ENCODE peak calls at places on chromosome 12, in four cellular contexts. B is IMR-90, F is uterus, X is suprapubic skin. J is an unnamed sample. For H3K4me1, the result is how much of the 10 kb centered on the place peaks cover.

GRCh38 chr12:52055781-52056711 is 4.8 kb downstream of the NR4A1 start:
- DNase-seq in B (peak), F (no peak), X (no peak), J (no peak)

GRCh38 chr12:27013606-27014084 is 539 bp downstream of the TM7SF3 start:
- DNase-seq in F (no peak), B (peak), X (peak), J (no peak)

GRCh38 chr12:32483499-32483898 is 84.1 kb downstream of the FGD4 start:
- DNase-seq in F (no peak), B (no peak), X (no peak), J (peak)

GRCh38 chr12:111447571-111448265 is 42.0 kb downstream of the SH2B3 start:
- DNase-seq in X (peak), F (peak), B (no peak), J (no peak)

GRCh38 chr12:34398706-34399630 is 376.7 kb downstream of the ALG10 start:
- DNase-seq in B (no peak), X (peak), F (peak), J (peak)

GRCh38 chr12:52602552-52602951 is 1.3 kb upstream of the KRT72 start:
- DNase-seq in B (no peak), X (no peak), F (no peak), J (no peak)

GRCh38 chr12:116141110-116141832 is 136.2 kb downstream of the MED13L start:
- DNase-seq in B (no peak), X (no peak), F (no peak), J (no peak)

GRCh38 chr12:15933751-15934150 is 22.6 kb downstream of the DERA start:
- DNase-seq in B (peak), X (no peak), F (no peak), J (no peak)

GRCh38 chr12:50188875-50189575 is 21.9 kb upstream of the CERS5 start:
- DNase-seq in X (no peak), F (no peak), B (no peak), J (no peak)

GRCh38 chr12:3083949-3084348 is 6.8 kb downstream of the TSPAN9 start:
- DNase-seq in B (no peak), X (no peak), F (no peak), J (peak)

GRCh38 chr12:106955377-106956047 is at the start of gene TMEM263:
- DNase-seq in X (peak), F (peak), B (peak), J (peak)

GRCh38 chr12:6276936-6277615 is 33.4 kb upstream of the PLEKHG6 start:
- DNase-seq in X (no peak), F (no peak), B (no peak), J (no peak)

GRCh38 chr12:6277982-6278438 is 32.5 kb upstream of the PLEKHG6 start:
- DNase-seq in B (no peak), F (peak), X (no peak), J (no peak)

GRCh38 chr12:6275609-6276246 is 34.8 kb upstream of the PLEKHG6 start:
- DNase-seq in B (no peak), X (no peak), F (no peak), J (no peak)

GRCh38 chr12:6273931-6274687 is 36.4 kb upstream of the PLEKHG6 start:
- DNase-seq in B (no peak), X (no peak), F (peak), J (peak)

DNA sequence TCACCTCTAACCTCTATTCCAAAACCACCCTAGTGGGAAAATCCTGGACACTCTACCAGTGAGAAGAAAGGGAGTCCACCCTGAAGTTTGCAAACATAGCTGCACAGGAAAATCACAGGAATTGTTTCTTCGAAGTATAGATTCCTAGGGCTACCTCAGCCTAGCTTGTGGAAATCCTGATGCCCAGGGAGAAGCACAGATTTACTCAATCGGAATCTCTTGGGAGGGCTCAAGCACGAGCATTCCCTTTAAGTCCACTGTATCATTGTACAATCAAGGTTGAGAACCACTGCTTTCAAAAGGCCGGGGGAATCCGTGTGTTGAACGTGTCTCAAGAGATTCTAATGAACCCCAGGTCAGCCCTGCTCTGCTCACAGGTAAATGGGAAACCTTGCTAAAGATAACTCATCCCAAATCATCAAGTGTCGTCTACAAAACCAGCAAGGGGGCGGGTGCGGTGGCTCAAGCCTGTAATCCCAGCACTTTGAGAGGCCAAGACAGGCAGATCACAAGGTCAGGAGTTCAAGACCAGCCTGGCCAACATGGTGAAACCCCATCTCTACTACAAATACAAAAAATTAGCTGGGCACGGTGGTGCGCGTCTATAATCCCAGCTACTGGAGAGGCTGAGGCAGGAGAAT is 34.1 kb upstream of the PLEKHG6 start:
- DNase-seq in X (no peak), B (no peak), F (no peak), J (no peak)
- H3K4me1 ChIP-seq in X (half or more), B (under half), F (under half), J (under half)

DNA sequence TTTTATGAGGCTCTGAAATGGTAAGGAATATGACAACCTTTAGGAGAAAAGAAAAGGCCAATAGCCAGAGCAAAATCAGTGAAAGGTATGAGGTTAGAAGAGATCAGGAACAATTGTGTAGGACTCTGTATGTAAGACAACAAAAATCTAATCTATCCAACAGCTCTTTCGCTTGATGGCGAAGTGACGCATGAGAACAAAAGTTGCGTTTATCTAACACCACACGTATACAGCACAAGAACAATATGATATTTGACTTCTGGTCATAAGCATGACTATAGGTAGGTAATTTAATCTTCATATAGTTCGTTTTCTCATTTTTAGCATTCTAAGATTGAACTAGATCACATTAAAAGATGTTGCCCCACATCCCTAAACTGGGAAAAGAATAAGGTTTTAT is 1.5 kb downstream of the CLECL1 start:
- DNase-seq in B (no peak), X (no peak), F (no peak), J (no peak)
- TF ChIP-seq POLR2A in B (no peak), X (no peak), F (no peak), J (no peak)

GRCh38 chr12:57744777-57745484 is at the start of gene TSPAN31:
- DNase-seq in B (peak), F (peak), X (peak), J (peak)
- H3K4me1 ChIP-seq in B (under half), F (under half), X (under half), J (under half)

GRCh38 chr12:92467886-92468285 is 234.9 kb upstream of the PLEKHG7 start:
- DNase-seq in B (peak), X (no peak), F (no peak), J (no peak)
- TF ChIP-seq POLR2A in B (no peak), X (no peak), F (no peak), J (no peak)

J was measured in heart left ventricle.